ENCODE peak calls at places on chromosomes 6 and 20, in eight cellular contexts. One of them, this sample, is unnamed. For H3K4me1, the result is how much of the 10 kb centered on the place peaks cover.

GRCh38 chr6:128731249-128732165 is 151.4 kb upstream of the LAMA2 start:
- DNase-seq in upper lobe of right lung: no peak
- DNase-seq in lower lobe of right lung: no peak
- DNase-seq in right cardiac atrium: no peak
- DNase-seq in mammary epithelial cell: peak
- DNase-seq in mesenchymal stem cell: peak
- DNase-seq in CD8-positive, alpha-beta T cell: no peak
- DNase-seq in tibial artery: no peak
- DNase-seq in this sample: peak

GRCh38 chr6:24868765-24869164 is 67.0 kb downstream of the RIPOR2 start:
- DNase-seq in upper lobe of right lung: no peak
- DNase-seq in lower lobe of right lung: no peak
- DNase-seq in right cardiac atrium: no peak
- DNase-seq in mammary epithelial cell: no peak
- DNase-seq in mesenchymal stem cell: no peak
- DNase-seq in CD8-positive, alpha-beta T cell: no peak
- DNase-seq in tibial artery: no peak
- DNase-seq in this sample: no peak

GRCh38 chr20:51354769-51355319 is 187.7 kb downstream of the NFATC2 start:
- DNase-seq in upper lobe of right lung: peak
- DNase-seq in lower lobe of right lung: no peak
- DNase-seq in right cardiac atrium: no peak
- DNase-seq in mammary epithelial cell: no peak
- DNase-seq in mesenchymal stem cell: peak
- DNase-seq in CD8-positive, alpha-beta T cell: no peak
- DNase-seq in tibial artery: no peak
- DNase-seq in this sample: no peak

GRCh38 chr6:15399651-15400470 is 154.0 kb downstream of the JARID2 start:
- DNase-seq in upper lobe of right lung: peak
- DNase-seq in lower lobe of right lung: peak
- DNase-seq in right cardiac atrium: peak
- DNase-seq in mammary epithelial cell: no peak
- DNase-seq in mesenchymal stem cell: peak
- DNase-seq in CD8-positive, alpha-beta T cell: no peak
- DNase-seq in tibial artery: peak
- DNase-seq in this sample: peak

GRCh38 chr6:163460307-163460782 is 45.8 kb downstream of the QKI start:
- DNase-seq in upper lobe of right lung: no peak
- DNase-seq in lower lobe of right lung: no peak
- DNase-seq in right cardiac atrium: no peak
- DNase-seq in mammary epithelial cell: no peak
- DNase-seq in mesenchymal stem cell: peak
- DNase-seq in CD8-positive, alpha-beta T cell: peak
- DNase-seq in tibial artery: no peak
- DNase-seq in this sample: no peak

GRCh38 chr20:4406627-4407026 is 315.1 kb upstream of the PRND start:
- DNase-seq in upper lobe of right lung: no peak
- DNase-seq in lower lobe of right lung: no peak
- DNase-seq in right cardiac atrium: no peak
- DNase-seq in mammary epithelial cell: peak
- DNase-seq in mesenchymal stem cell: peak
- DNase-seq in CD8-positive, alpha-beta T cell: no peak
- DNase-seq in tibial artery: no peak
- DNase-seq in this sample: peak

GRCh38 chr6:53703047-53703446 is 37.5 kb upstream of the KLHL31 start:
- DNase-seq in upper lobe of right lung: no peak
- DNase-seq in lower lobe of right lung: no peak
- DNase-seq in right cardiac atrium: no peak
- DNase-seq in mammary epithelial cell: no peak
- DNase-seq in mesenchymal stem cell: no peak
- DNase-seq in CD8-positive, alpha-beta T cell: no peak
- DNase-seq in tibial artery: no peak
- DNase-seq in this sample: no peak

GRCh38 chr6:22884441-22884840 is 315.1 kb downstream of the HDGFL1 start:
- DNase-seq in upper lobe of right lung: no peak
- DNase-seq in lower lobe of right lung: no peak
- DNase-seq in right cardiac atrium: no peak
- DNase-seq in mammary epithelial cell: no peak
- DNase-seq in mesenchymal stem cell: no peak
- DNase-seq in CD8-positive, alpha-beta T cell: no peak
- DNase-seq in tibial artery: no peak
- DNase-seq in this sample: no peak

GRCh38 chr6:35359744-35360348 is 17.5 kb downstream of the PPARD start:
- DNase-seq in upper lobe of right lung: no peak
- DNase-seq in lower lobe of right lung: no peak
- DNase-seq in right cardiac atrium: peak
- DNase-seq in mammary epithelial cell: no peak
- DNase-seq in mesenchymal stem cell: peak
- DNase-seq in CD8-positive, alpha-beta T cell: no peak
- DNase-seq in tibial artery: peak
- DNase-seq in this sample: peak

GRCh38 chr6:165936096-165936495 is 231.6 kb downstream of the TBXT start:
- DNase-seq in upper lobe of right lung: no peak
- DNase-seq in lower lobe of right lung: no peak
- DNase-seq in right cardiac atrium: no peak
- DNase-seq in mammary epithelial cell: no peak
- DNase-seq in mesenchymal stem cell: no peak
- DNase-seq in CD8-positive, alpha-beta T cell: no peak
- DNase-seq in tibial artery: no peak
- DNase-seq in this sample: no peak

GRCh38 chr6:75882734-75883133 is 133.7 kb downstream of the MYO6 start:
- DNase-seq in upper lobe of right lung: no peak
- DNase-seq in lower lobe of right lung: no peak
- DNase-seq in right cardiac atrium: no peak
- DNase-seq in mammary epithelial cell: peak
- DNase-seq in mesenchymal stem cell: peak
- DNase-seq in CD8-positive, alpha-beta T cell: no peak
- DNase-seq in tibial artery: no peak
- DNase-seq in this sample: peak

GRCh38 chr20:44641305-44641704 is 10.2 kb downstream of the ADA start:
- DNase-seq in upper lobe of right lung: no peak
- DNase-seq in lower lobe of right lung: no peak
- DNase-seq in right cardiac atrium: no peak
- DNase-seq in mammary epithelial cell: no peak
- DNase-seq in mesenchymal stem cell: no peak
- DNase-seq in CD8-positive, alpha-beta T cell: no peak
- DNase-seq in tibial artery: no peak
- DNase-seq in this sample: peak

DNA sequence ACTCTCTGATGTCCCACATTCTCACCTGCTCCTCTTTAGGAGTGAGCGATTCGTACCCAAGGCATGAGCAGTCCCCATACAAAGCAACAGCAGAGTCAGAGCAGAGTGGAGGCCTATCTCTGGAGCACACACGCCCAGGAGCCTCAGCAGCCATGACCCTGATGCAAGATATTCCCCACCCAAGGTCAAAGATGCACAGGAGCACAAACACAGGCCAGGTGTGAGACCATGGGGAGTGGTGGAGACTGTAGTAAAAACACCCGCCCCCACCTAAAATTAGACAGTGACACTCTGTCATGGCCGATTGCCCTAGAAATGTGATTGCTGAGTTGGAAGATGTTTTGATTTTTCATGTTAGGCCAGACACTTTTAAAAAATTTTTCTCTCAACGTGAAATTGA is 21.4 kb downstream of the RRBP1 start:
- DNase-seq in upper lobe of right lung: peak
- DNase-seq in lower lobe of right lung: no peak
- DNase-seq in right cardiac atrium: peak
- DNase-seq in mammary epithelial cell: no peak
- DNase-seq in mesenchymal stem cell: no peak
- DNase-seq in CD8-positive, alpha-beta T cell: no peak
- DNase-seq in tibial artery: peak
- DNase-seq in this sample: no peak
- H3K4me1 ChIP-seq in upper lobe of right lung: under half
- H3K4me1 ChIP-seq in lower lobe of right lung: under half
- H3K4me1 ChIP-seq in right cardiac atrium: under half
- H3K4me1 ChIP-seq in mammary epithelial cell: under half
- H3K4me1 ChIP-seq in mesenchymal stem cell: under half
- H3K4me1 ChIP-seq in CD8-positive, alpha-beta T cell: under half
- H3K4me1 ChIP-seq in tibial artery: under half
- H3K4me1 ChIP-seq in this sample: under half

DNA sequence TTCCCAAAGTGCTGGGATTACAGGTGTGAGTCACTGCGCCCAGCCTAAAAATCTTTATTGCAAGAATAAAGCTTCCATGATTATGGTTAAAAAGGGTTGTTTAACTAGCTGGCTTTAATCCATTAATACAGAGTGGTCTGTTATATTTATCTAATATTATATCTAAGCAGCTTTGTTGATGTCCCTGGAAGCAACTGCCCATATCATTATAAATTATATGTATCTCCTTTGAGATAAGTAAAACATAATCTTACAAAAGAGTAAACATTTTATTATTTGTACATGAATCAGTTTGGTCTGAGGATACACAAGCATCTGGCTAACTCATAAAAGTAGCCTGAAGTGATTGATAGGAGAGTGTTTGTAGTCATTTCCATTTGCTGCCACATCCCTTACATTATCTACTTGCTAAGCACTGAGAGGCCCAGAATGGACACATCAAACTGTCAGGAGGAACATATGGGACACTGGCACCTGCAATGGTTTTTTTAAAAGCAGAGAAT is 46.9 kb downstream of the TRAF3IP2 start:
- DNase-seq in upper lobe of right lung: no peak
- DNase-seq in lower lobe of right lung: no peak
- DNase-seq in right cardiac atrium: no peak
- DNase-seq in mammary epithelial cell: no peak
- DNase-seq in mesenchymal stem cell: no peak
- DNase-seq in CD8-positive, alpha-beta T cell: no peak
- DNase-seq in tibial artery: no peak
- DNase-seq in this sample: no peak
- H3K4me1 ChIP-seq in upper lobe of right lung: under half
- H3K4me1 ChIP-seq in lower lobe of right lung: under half
- H3K4me1 ChIP-seq in right cardiac atrium: under half
- H3K4me1 ChIP-seq in mammary epithelial cell: under half
- H3K4me1 ChIP-seq in mesenchymal stem cell: under half
- H3K4me1 ChIP-seq in CD8-positive, alpha-beta T cell: under half
- H3K4me1 ChIP-seq in tibial artery: under half
- H3K4me1 ChIP-seq in this sample: under half

GRCh38 chr6:32847004-32847403 is 3.2 kb upstream of the PSMB8 start:
- DNase-seq in upper lobe of right lung: no peak
- DNase-seq in lower lobe of right lung: no peak
- DNase-seq in right cardiac atrium: no peak
- DNase-seq in mammary epithelial cell: no peak
- DNase-seq in mesenchymal stem cell: no peak
- DNase-seq in CD8-positive, alpha-beta T cell: no peak
- DNase-seq in tibial artery: no peak
- DNase-seq in this sample: no peak
- H3K4me1 ChIP-seq in upper lobe of right lung: half or more
- H3K4me1 ChIP-seq in lower lobe of right lung: half or more
- H3K4me1 ChIP-seq in right cardiac atrium: under half
- H3K4me1 ChIP-seq in mammary epithelial cell: under half
- H3K4me1 ChIP-seq in mesenchymal stem cell: under half
- H3K4me1 ChIP-seq in CD8-positive, alpha-beta T cell: half or more
- H3K4me1 ChIP-seq in tibial artery: under half
- H3K4me1 ChIP-seq in this sample: under half

DNA sequence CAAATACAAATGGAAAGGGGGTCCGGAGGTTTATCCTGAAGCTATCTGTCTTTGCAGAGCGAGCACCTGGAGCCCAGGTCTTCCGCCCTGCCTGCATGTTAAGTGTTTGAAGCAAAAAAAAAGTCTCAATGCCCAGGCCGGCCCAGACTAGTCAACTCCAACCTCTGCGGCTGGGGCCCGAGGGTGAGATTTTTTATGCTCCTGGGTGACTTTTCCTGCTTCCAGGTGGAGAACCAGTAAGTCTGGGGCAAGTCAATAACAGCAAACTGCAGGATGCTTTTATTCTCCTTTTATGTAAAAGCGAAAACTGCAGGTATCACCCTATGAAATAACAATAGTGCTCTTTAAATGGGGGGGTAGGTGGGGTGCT is 2.0 kb upstream of the ZBP1 start:
- DNase-seq in upper lobe of right lung: no peak
- DNase-seq in lower lobe of right lung: no peak
- DNase-seq in right cardiac atrium: no peak
- DNase-seq in mammary epithelial cell: no peak
- DNase-seq in mesenchymal stem cell: no peak
- DNase-seq in CD8-positive, alpha-beta T cell: no peak
- DNase-seq in tibial artery: no peak
- DNase-seq in this sample: peak
- H3K4me1 ChIP-seq in upper lobe of right lung: under half
- H3K4me1 ChIP-seq in lower lobe of right lung: under half
- H3K4me1 ChIP-seq in right cardiac atrium: under half
- H3K4me1 ChIP-seq in mammary epithelial cell: under half
- H3K4me1 ChIP-seq in mesenchymal stem cell: under half
- H3K4me1 ChIP-seq in CD8-positive, alpha-beta T cell: half or more
- H3K4me1 ChIP-seq in tibial artery: under half
- H3K4me1 ChIP-seq in this sample: under half

GRCh38 chr6:48782230-48782629 is 671.2 kb upstream of the PTCHD4 start:
- DNase-seq in upper lobe of right lung: no peak
- DNase-seq in lower lobe of right lung: no peak
- DNase-seq in right cardiac atrium: no peak
- DNase-seq in mammary epithelial cell: peak
- DNase-seq in mesenchymal stem cell: no peak
- DNase-seq in CD8-positive, alpha-beta T cell: no peak
- DNase-seq in tibial artery: no peak
- DNase-seq in this sample: peak
- H3K4me1 ChIP-seq in upper lobe of right lung: under half
- H3K4me1 ChIP-seq in lower lobe of right lung: under half
- H3K4me1 ChIP-seq in right cardiac atrium: under half
- H3K4me1 ChIP-seq in mammary epithelial cell: under half
- H3K4me1 ChIP-seq in mesenchymal stem cell: under half
- H3K4me1 ChIP-seq in CD8-positive, alpha-beta T cell: under half
- H3K4me1 ChIP-seq in tibial artery: under half
- H3K4me1 ChIP-seq in this sample: under half